ENCODE peak calls at places on chromosomes 2 and 18, in ten cellular contexts. H, T, C, K, G, S, W, X, D and Z are unnamed samples.

GRCh38 chr18:55236150-55236931 is 277.1 kb upstream of the CCDC68 start:
- DNase-seq in H (no peak), T (no peak), C (no peak), K (peak), G (no peak), S (no peak), W (peak), X (no peak), D (no peak), Z (no peak)

GRCh38 chr18:62555135-62555534 is 32.3 kb downstream of the ZCCHC2 start:
- DNase-seq in H (no peak), T (no peak), C (no peak), K (no peak), G (peak), S (no peak), W (peak), X (no peak), D (no peak), Z (no peak)

GRCh38 chr2:236781933-236782788 is 212.5 kb downstream of the ACKR3 start:
- DNase-seq in H (no peak), T (no peak), C (no peak), K (no peak), G (no peak), S (no peak), W (no peak), X (no peak), D (no peak), Z (no peak)

GRCh38 chr2:189163889-189164288 is 15.7 kb downstream of the COL5A2 start:
- DNase-seq in H (no peak), T (no peak), C (no peak), K (no peak), G (no peak), S (no peak), W (peak), X (no peak), D (no peak), Z (no peak)

GRCh38 chr2:241562269-241562891 is 3.8 kb downstream of the BOK start:
- DNase-seq in H (no peak), T (no peak), C (no peak), K (no peak), G (no peak), S (no peak), W (no peak), X (no peak), D (no peak), Z (no peak)

GRCh38 chr18:58522157-58522556 is 106.7 kb downstream of the ALPK2 start:
- DNase-seq in H (no peak), T (no peak), C (no peak), K (no peak), G (no peak), S (no peak), W (no peak), X (no peak), D (no peak), Z (no peak)

GRCh38 chr2:110883401-110883800 is 151.0 kb downstream of the ACOXL start:
- DNase-seq in H (no peak), T (no peak), C (no peak), K (no peak), G (no peak), S (no peak), W (peak), X (no peak), D (no peak), Z (no peak)

GRCh38 chr18:22930089-22930713 is 2.9 kb upstream of the RBBP8 start:
- DNase-seq in H (no peak), T (peak), C (peak), K (peak), G (peak), S (peak), W (peak), X (peak), D (peak), Z (peak)

GRCh38 chr2:231640646-231641111 is 48.0 kb downstream of the TEX44 start:
- DNase-seq in H (peak), T (no peak), C (peak), K (peak), G (peak), S (no peak), W (no peak), X (no peak), D (no peak), Z (peak)

GRCh38 chr2:160418398-160418765 is 75.2 kb downstream of the RBMS1 start:
- DNase-seq in H (no peak), T (no peak), C (no peak), K (no peak), G (no peak), S (no peak), W (no peak), X (no peak), D (no peak), Z (no peak)

GRCh38 chr18:11512096-11513030 is 97.0 kb upstream of the SLC35G4 start:
- DNase-seq in H (no peak), T (no peak), C (no peak), K (no peak), G (peak), S (no peak), W (peak), X (no peak), D (no peak), Z (no peak)

GRCh38 chr2:887639-888038 is 63.0 kb upstream of the SNTG2 start:
- DNase-seq in H (no peak), T (no peak), C (no peak), K (no peak), G (no peak), S (no peak), W (no peak), X (no peak), D (no peak), Z (no peak)

GRCh38 chr2:101307950-101308431 is 510 bp downstream of the RNF149 start:
- DNase-seq in H (peak), T (peak), C (no peak), K (peak), G (no peak), S (peak), W (peak), X (no peak), D (no peak), Z (no peak)